ENCODE peak calls at places on chromosomes 2 and 18, in eight cellular contexts. J, P, Z, Y, H, W, D and G are unnamed samples.

GRCh38 chr18:33839452-33840225 is 261.6 kb downstream of the ASXL3 start:
- DNase-seq in J (peak), P (peak), Z (no peak), Y (no peak), H (no peak), W (no peak), D (peak), G (no peak)

GRCh38 chr2:178277741-178278197 is 83.5 kb downstream of the OSBPL6 start:
- DNase-seq in J (peak), P (no peak), Z (no peak), Y (no peak), H (no peak), W (no peak), D (no peak), G (no peak)

GRCh38 chr2:203802277-203803045 is 65.1 kb upstream of the CTLA4 start:
- DNase-seq in J (peak), P (no peak), Z (peak), Y (no peak), H (no peak), W (no peak), D (no peak), G (no peak)

GRCh38 chr2:223735659-223736244 is 101.6 kb downstream of the AP1S3 start:
- DNase-seq in J (peak), P (no peak), Z (no peak), Y (no peak), H (no peak), W (no peak), D (no peak), G (no peak)

GRCh38 chr2:118641711-118642110 is 205.7 kb downstream of the EN1 start:
- DNase-seq in J (peak), P (no peak), Z (no peak), Y (no peak), H (no peak), W (no peak), D (no peak), G (no peak)

GRCh38 chr2:225040862-225041209 is 1.4 kb downstream of the DOCK10 start:
- DNase-seq in J (peak), P (no peak), Z (no peak), Y (no peak), H (no peak), W (peak), D (no peak), G (peak)

GRCh38 chr18:8750954-8751415 is 45.6 kb downstream of the MTCL1 start:
- DNase-seq in J (peak), P (no peak), Z (no peak), Y (no peak), H (no peak), W (no peak), D (no peak), G (no peak)

GRCh38 chr2:84815146-84815545 is 65.7 kb downstream of the TRABD2A start:
- DNase-seq in J (peak), P (no peak), Z (no peak), Y (no peak), H (no peak), W (no peak), D (no peak), G (no peak)

GRCh38 chr2:60483400-60483799 is 70.1 kb downstream of the BCL11A start:
- DNase-seq in J (peak), P (no peak), Z (no peak), Y (no peak), H (no peak), W (no peak), D (no peak), G (no peak)

GRCh38 chr2:8966123-8966908 is 37.2 kb downstream of the MBOAT2 start:
- DNase-seq in J (peak), P (no peak), Z (no peak), Y (no peak), H (no peak), W (no peak), D (no peak), G (no peak)

GRCh38 chr2:25825238-25825637 is 53.0 kb downstream of the ASXL2 start:
- DNase-seq in J (no peak), P (no peak), Z (peak), Y (no peak), H (no peak), W (no peak), D (no peak), G (no peak)

GRCh38 chr2:25821225-25822056 is 56.8 kb downstream of the ASXL2 start:
- DNase-seq in J (no peak), P (no peak), Z (no peak), Y (no peak), H (no peak), W (no peak), D (no peak), G (no peak)

GRCh38 chr2:25824216-25824615 is 54.1 kb downstream of the ASXL2 start:
- DNase-seq in J (no peak), P (no peak), Z (no peak), Y (no peak), H (no peak), W (no peak), D (no peak), G (no peak)

GRCh38 chr2:25824718-25825117 is 53.6 kb downstream of the ASXL2 start:
- DNase-seq in J (no peak), P (no peak), Z (no peak), Y (no peak), H (no peak), W (no peak), D (no peak), G (no peak)

DNA sequence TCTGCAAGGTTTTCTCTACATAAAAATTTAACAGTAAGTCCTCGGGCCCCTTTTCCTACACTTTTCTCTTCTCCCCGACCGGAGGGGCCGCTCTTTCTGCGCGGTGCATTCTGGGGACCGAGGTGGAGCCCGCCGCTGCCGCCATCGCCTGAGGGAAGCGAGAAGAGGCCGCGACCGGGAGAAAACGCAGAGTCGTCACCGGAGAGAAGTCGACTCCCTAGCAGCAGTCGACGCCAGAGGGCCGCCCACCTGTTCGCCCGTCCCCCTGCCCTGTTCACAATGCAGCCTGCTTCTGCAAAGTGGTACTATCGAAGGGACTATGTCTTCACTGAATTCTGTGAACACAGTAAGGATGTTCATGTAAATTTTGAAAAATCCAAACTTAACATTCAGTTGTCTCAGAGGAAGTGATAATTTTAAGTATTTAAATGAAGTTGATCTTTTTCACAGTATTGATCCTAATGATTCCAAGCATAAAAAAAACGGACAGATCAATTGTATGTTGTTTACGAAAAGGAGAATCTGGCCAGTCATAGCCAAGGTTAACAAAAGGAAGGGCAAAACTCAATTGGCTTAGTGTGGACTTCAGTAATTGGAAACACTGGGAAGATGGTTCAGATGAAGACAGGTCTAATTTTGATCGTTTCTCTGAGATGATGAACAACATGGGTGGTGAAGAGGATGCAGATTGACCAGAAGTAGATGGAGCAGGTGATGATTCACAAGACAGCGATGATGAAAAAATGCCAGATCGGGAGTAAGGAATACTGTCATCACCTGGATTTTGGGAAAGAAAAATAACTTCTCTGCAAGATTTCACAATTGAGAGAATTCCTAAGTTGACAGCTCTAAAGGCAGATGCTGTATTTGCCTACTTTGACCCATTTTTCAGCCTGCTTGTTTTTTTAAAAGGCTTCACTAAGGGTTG is 55.8 kb downstream of the ASXL2 start:
- DNase-seq in J (peak), P (no peak), Z (no peak), Y (peak), H (no peak), W (peak), D (no peak), G (peak)
- H3K27ac ChIP-seq in J (no peak), P (no peak), Z (no peak), Y (no peak), H (peak), W (peak), D (peak), G (no peak)

GRCh38 chr2:168116448-168116847 is 130.9 kb downstream of the STK39 start:
- DNase-seq in J (peak), P (no peak), Z (no peak), Y (no peak), H (no peak), W (no peak), D (no peak), G (no peak)
- H3K27ac ChIP-seq in J (no peak), P (no peak), Z (no peak), Y (no peak), H (no peak), W (no peak), D (no peak), G (no peak)

GRCh38 chr2:128288781-128289180 is 29.9 kb downstream of the HS6ST1 start:
- DNase-seq in J (no peak), P (no peak), Z (no peak), Y (no peak), H (no peak), W (no peak), D (no peak), G (no peak)

GRCh38 chr2:128285329-128285931 is 33.2 kb downstream of the HS6ST1 start:
- DNase-seq in J (no peak), P (no peak), Z (no peak), Y (no peak), H (no peak), W (no peak), D (no peak), G (no peak)

GRCh38 chr2:128287780-128288735 is 30.6 kb downstream of the HS6ST1 start:
- DNase-seq in J (no peak), P (no peak), Z (no peak), Y (no peak), H (no peak), W (no peak), D (no peak), G (no peak)

GRCh38 chr2:128286011-128286721 is 32.5 kb downstream of the HS6ST1 start:
- DNase-seq in J (no peak), P (no peak), Z (no peak), Y (no peak), H (no peak), W (no peak), D (no peak), G (no peak)

DNA sequence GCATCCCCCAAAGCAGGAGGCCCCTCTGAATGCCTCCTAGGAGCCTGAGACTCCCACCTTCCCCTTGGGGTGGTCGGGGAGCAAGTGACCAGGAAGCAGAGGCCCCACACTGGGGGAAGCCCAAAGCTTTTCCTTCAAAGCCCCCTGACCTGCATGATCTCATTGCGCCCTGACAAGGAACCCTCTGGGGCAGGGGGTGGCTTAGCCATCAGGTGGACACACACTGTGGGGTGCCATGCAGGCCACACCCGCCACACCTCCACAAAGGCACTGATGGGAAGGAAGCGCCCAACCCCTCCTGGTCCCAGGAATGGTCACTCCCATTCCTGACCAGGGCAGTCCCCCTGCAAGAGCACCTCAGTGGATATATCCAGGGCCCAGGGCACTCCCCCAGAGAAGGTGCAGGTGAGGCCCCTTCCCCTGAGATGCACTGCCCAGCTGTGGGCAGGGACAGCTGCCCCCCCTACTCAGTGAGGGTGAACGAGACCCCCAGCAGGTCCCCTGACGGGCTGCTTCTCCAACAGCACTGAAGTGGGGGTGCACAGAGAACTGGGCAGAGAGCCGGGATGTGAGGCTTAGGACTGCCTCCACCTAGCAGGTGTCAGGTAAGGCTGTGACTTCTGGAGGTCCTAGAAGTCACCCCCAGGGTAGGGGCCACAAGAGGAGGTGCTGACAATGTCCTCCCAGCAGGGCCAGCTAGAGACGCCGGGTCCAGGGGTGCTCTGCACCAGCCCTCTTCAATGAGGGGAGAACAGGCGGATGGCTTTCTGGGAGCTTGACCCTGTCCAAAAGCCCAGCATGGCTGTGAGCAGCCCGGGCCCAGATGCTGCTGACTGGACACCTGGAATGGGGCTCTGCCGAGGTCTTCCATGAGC is 31.5 kb downstream of the HS6ST1 start:
- DNase-seq in J (no peak), P (no peak), Z (no peak), Y (no peak), H (no peak), W (no peak), D (no peak), G (no peak)
- H3K27ac ChIP-seq in J (no peak), P (no peak), Z (no peak), Y (peak), H (no peak), W (no peak), D (no peak), G (no peak)

GRCh38 chr18:76824136-76824676 is 1.8 kb downstream of the ZNF236 start:
- DNase-seq in J (no peak), P (no peak), Z (no peak), Y (no peak), H (no peak), W (no peak), D (no peak), G (no peak)
- H3K27ac ChIP-seq in J (no peak), P (no peak), Z (no peak), Y (no peak), H (peak), W (peak), D (peak), G (no peak)

DNA sequence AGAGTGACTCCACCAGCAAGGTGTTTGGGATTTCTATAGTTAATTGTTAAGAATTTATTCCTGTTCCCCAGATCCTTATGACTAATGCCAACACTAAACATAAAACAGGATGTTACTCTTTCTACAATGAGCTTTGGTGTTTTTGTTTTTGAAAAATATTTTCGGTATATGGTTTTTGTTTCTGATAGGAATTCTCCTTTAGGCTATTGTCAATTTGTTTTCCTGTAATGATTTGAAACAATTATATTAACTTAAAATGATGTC is 182.6 kb downstream of the AGAP1 start:
- DNase-seq in J (peak), P (no peak), Z (no peak), Y (no peak), H (no peak), W (no peak), D (no peak), G (no peak)
- H3K27ac ChIP-seq in J (no peak), P (no peak), Z (no peak), Y (no peak), H (no peak), W (no peak), D (no peak), G (no peak)

DNA sequence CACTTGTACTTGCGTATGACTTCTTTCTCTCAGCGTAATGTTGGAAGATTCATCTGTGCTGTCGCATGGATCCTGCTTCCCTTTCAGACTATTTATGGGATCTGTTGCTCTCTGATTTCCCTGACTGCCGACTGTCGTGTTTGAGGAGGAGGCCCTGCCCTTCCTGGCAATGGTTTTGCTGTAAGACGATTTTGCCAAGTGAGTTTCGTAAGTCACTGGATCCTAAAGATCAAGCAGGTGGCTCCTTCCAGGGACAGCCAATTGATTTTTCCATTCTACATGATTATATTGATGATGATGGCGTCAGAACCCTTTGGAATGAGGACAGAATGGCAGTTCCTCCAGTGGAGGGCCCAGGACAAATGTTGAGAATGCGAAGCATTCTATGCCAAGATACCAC is 8.7 kb upstream of the B3GNT2 start:
- DNase-seq in J (no peak), P (no peak), Z (no peak), Y (no peak), H (no peak), W (no peak), D (no peak), G (no peak)
- H3K27ac ChIP-seq in J (no peak), P (no peak), Z (no peak), Y (peak), H (no peak), W (no peak), D (no peak), G (no peak)

GRCh38 chr2:150528861-150529801 is 41.7 kb upstream of the RND3 start:
- DNase-seq in J (peak), P (no peak), Z (no peak), Y (no peak), H (peak), W (no peak), D (no peak), G (no peak)

GRCh38 chr2:150522269-150522668 is 34.8 kb upstream of the RND3 start:
- DNase-seq in J (no peak), P (no peak), Z (no peak), Y (no peak), H (no peak), W (no peak), D (no peak), G (no peak)

GRCh38 chr2:150526006-150526405 is 38.5 kb upstream of the RND3 start:
- DNase-seq in J (no peak), P (no peak), Z (no peak), Y (no peak), H (no peak), W (no peak), D (no peak), G (no peak)

GRCh38 chr2:150530168-150530567 is 42.7 kb upstream of the RND3 start:
- DNase-seq in J (no peak), P (no peak), Z (no peak), Y (no peak), H (no peak), W (no peak), D (no peak), G (no peak)

GRCh38 chr2:150526827-150527226 is 39.4 kb upstream of the RND3 start:
- DNase-seq in J (peak), P (peak), Z (no peak), Y (no peak), H (no peak), W (no peak), D (no peak), G (no peak)
- H3K27ac ChIP-seq in J (peak), P (no peak), Z (no peak), Y (no peak), H (no peak), W (no peak), D (no peak), G (no peak)